ENCODE peak calls at places on chromosomes 5 and 9, in seven cellular contexts. G is GM12865, P is astrocyte of the spinal cord, D is right cardiac atrium, A is IMR-90, V is kidney epithelial cell, X is left lung. L is an unnamed sample.
A peak's percentile ranks its signal among the peaks of the same experiment; 100 is the strongest.

GRCh38 chr5:80714570-80715298 is 60.0 kb upstream of the DHFR start:
- DNase-seq in G (no peak), P (no peak), D (no peak), A (no peak), V (no peak), X (no peak), L (no peak)

GRCh38 chr9:36995927-36996471 is 38.1 kb downstream of the PAX5 start:
- DNase-seq in G (peak; percentile 89), P (peak; percentile 53), D (peak; percentile 67), A (peak; percentile 53), V (no peak), X (no peak), L (no peak)

GRCh38 chr5:95843733-95844223 is 21.3 kb upstream of the GLRX start:
- DNase-seq in G (no peak), P (no peak), D (no peak), A (no peak), V (no peak), X (no peak), L (peak; percentile 69)

GRCh38 chr5:99646011-99646647 is 717.3 kb upstream of the CHD1 start:
- DNase-seq in G (no peak), P (peak; percentile 10), D (no peak), A (no peak), V (no peak), X (no peak), L (no peak)

GRCh38 chr5:179759961-179760541 is 27.4 kb downstream of the MAML1 start:
- DNase-seq in G (peak; percentile 49), P (no peak), D (peak; percentile 21), A (no peak), V (no peak), X (peak; percentile 37), L (no peak)

GRCh38 chr9:120522558-120522957 is 57.4 kb downstream of the CDK5RAP2 start:
- DNase-seq in G (no peak), P (no peak), D (no peak), A (no peak), V (no peak), X (no peak), L (no peak)

GRCh38 chr5:152262667-152263066 is 142.4 kb downstream of the NMUR2 start:
- DNase-seq in G (no peak), P (no peak), D (no peak), A (no peak), V (no peak), X (no peak), L (no peak)

GRCh38 chr5:39968371-39968770 is 543.6 kb upstream of the DAB2 start:
- DNase-seq in G (no peak), P (no peak), D (no peak), A (no peak), V (no peak), X (no peak), L (no peak)

GRCh38 chr5:173800340-173800739 is 87.8 kb upstream of the CPEB4 start:
- DNase-seq in G (no peak), P (no peak), D (no peak), A (no peak), V (peak; percentile 87), X (no peak), L (no peak)

GRCh38 chr5:122649080-122649479 is 125.8 kb upstream of the SNX2 start:
- DNase-seq in G (no peak), P (no peak), D (no peak), A (no peak), V (no peak), X (no peak), L (no peak)

GRCh38 chr9:112334319-112334828 is 955 bp upstream of the PTBP3 start:
- DNase-seq in G (peak; percentile 74), P (peak; percentile 54), D (no peak), A (peak; percentile 38), V (no peak), X (no peak), L (no peak)

GRCh38 chr9:101514056-101514455 is 19.6 kb upstream of the RNF20 start:
- DNase-seq in G (no peak), P (peak; percentile 35), D (no peak), A (peak; percentile 72), V (no peak), X (no peak), L (no peak)

GRCh38 chr9:93193373-93193725 is 9.4 kb downstream of the WNK2 start:
- DNase-seq in G (no peak), P (no peak), D (peak; percentile 46), A (no peak), V (no peak), X (peak; percentile 58), L (no peak)

GRCh38 chr5:4553130-4553529 is 587.0 kb upstream of the ADAMTS16 start:
- DNase-seq in G (no peak), P (no peak), D (no peak), A (no peak), V (no peak), X (no peak), L (no peak)

GRCh38 chr9:106039151-106039935 is 345.0 kb downstream of the TMEM38B start:
- DNase-seq in G (no peak), P (no peak), D (no peak), A (no peak), V (no peak), X (no peak), L (no peak)

GRCh38 chr5:151017897-151018296 is 2.5 kb upstream of the GPX3 start:
- DNase-seq in G (no peak), P (no peak), D (no peak), A (no peak), V (no peak), X (no peak), L (no peak)

GRCh38 chr5:131997727-131998117 is 13.7 kb downstream of the ACSL6 start:
- DNase-seq in G (no peak), P (no peak), D (no peak), A (no peak), V (no peak), X (no peak), L (no peak)

GRCh38 chr9:129777769-129778130 is 24.9 kb upstream of the PTGES start:
- DNase-seq in G (no peak), P (no peak), D (no peak), A (no peak), V (no peak), X (no peak), L (no peak)

GRCh38 chr9:74493512-74493911 is 3.6 kb upstream of the RORB start:
- DNase-seq in G (no peak), P (no peak), D (no peak), A (no peak), V (no peak), X (no peak), L (no peak)

GRCh38 chr9:8904971-8905370 is 1105.4 kb upstream of the DMAC1 start:
- DNase-seq in G (no peak), P (no peak), D (no peak), A (no peak), V (no peak), X (no peak), L (no peak)

DNA sequence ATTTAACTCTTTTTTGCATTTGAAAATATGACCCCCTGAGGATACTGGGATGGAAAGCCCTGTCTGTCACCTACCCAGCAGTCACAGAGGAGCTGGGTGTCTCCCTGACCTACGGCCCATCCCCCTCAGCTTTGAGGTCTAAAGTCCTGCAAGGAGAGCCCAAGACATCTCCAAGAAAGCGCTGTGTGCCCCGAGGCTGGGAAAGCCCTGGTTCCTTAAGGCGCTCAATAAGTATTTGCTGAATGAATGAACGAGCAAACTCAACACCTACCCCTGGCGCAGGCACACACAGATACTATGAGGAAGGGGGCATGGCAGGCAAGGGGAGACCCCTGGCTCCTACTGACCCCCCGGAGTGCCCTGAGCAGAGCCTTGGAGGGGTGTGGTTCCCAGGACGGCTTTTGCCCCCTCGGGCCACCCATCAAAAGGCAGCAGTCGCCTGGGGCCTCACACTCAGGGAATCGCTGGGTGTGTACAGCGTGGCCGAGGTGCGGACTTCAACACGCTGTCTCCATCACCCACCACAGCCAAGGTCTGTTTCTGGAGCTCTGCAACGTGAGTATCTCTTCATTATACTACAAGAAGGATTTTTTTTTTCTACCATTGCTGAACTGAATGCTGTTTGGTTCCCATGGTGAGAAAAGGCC is 211.6 kb downstream of the ERCC6L2 start:
- DNase-seq in G (no peak), P (no peak), D (no peak), A (no peak), V (no peak), X (no peak), L (no peak)
- H3K4me3 ChIP-seq in G (no peak overlapping the region), P (no peak overlapping the region), D (no peak overlapping the region), A (no peak overlapping the region), V (no peak overlapping the region), X (no peak overlapping the region), L (no peak overlapping the region)

DNA sequence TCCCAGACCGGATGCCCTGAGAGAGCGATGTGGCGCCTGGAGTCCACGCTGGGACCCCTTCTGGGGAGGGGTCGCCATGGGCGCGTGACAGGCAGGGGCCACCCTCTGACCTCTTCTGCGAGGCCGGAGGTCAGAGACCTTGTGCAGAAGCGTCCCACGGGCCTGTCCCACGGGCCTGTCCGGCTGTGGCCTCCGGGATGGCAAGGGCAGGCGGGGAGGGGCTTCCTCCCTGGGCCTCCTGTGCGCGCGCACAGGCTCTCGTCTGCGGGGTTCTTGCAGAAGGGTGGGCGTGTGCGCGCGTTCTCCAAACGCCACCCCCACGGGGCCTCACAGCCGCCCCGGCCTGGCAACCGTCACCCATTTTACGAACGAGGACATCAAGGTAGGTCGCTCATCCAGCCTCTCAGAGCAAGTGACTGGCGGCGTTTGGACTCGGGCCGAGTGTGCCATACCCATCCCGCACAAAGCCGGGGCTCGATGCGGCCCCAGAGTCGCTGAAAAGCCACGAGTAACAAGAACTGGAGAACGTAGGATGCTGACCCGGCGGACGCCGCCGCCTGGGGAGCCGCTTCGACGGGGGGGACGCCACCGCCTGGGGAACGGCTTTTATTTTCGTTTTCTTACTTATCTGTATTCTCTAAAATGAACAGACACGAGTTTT is 897 bp downstream of the AHRR start:
- DNase-seq in G (no peak), P (no peak), D (no peak), A (peak; percentile 36), V (no peak), X (peak; percentile 78), L (no peak)
- H3K4me3 ChIP-seq in G (peak overlapping the region; percentile 57), P (peak overlapping the region; percentile 49), D (peak overlapping the region; percentile 67), A (peak overlapping the region; percentile 98), V (no peak overlapping the region), X (no peak overlapping the region), L (peak overlapping the region; percentile 94)

DNA sequence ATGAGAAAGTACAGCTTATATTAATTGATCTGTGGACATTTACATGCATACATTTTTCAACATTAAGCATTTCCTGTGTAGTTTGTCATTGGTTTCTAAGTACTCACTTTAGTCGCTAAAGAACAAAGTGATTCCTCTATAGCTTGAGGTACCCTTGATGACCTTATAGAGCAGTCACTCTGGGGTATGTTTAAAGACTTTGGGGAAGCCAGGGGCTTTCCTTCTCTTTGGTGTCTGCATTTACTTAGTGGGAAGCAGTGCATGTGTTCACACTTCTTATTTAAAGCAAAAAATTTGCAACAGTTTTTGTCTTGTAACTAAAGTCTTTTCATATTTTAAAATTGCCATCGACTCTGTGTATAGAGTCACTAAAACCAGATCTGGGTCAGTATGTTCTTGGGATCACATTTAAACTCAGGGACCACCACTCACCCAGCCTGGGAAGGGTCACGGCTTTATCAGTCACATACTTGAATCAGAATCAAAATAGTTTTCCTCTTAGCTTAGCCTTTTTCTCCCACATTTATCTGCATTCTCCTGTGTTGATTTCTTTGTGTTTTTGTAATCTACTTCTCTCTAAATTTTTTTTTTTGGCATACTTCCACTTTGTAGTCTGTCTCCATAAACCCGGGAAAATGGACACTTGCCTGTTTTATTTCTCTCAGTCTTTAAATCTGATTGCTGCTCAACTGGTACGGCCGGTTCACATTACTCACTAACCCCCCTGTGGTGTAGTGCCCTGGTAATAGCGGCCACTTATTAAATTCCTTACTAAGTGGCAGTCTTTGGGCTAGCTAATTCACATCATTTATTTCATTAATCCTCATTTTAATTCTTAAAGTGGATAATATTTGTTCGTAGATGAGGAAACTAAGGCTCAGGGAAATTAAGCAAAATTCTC is 144.0 kb upstream of the FBN2 start:
- DNase-seq in G (peak; percentile 6), P (peak; percentile 15), D (no peak), A (no peak), V (no peak), X (no peak), L (no peak)
- H3K4me3 ChIP-seq in G (no peak overlapping the region), P (no peak overlapping the region), D (no peak overlapping the region), A (no peak overlapping the region), V (no peak overlapping the region), X (no peak overlapping the region), L (no peak overlapping the region)

GRCh38 chr9:3863114-3863528 is 337.3 kb upstream of the RFX3 start:
- DNase-seq in G (peak; percentile 60), P (peak; percentile 90), D (peak; percentile 49), A (peak; percentile 92), V (no peak), X (no peak), L (peak; percentile 73)
- H3K4me3 ChIP-seq in G (no peak overlapping the region), P (no peak overlapping the region), D (no peak overlapping the region), A (no peak overlapping the region), V (no peak overlapping the region), X (no peak overlapping the region), L (no peak overlapping the region)

L was measured in AG09309.